ENCODE peak calls at places on chromosomes 1 and 21, in seven cellular contexts. One of them, this sample, is unnamed. For H3K4me1 and H3K9me3, the result is how much of the 10 kb centered on the place peaks cover.

GRCh38 chr1:34740161-34740875 is 14.5 kb upstream of the GJB5 start:
- DNase-seq in right lobe of liver: no peak
- DNase-seq in GM23248: peak
- DNase-seq in psoas muscle: no peak
- DNase-seq in uterus: no peak
- DNase-seq in heart right ventricle: no peak
- DNase-seq in CD8-positive, alpha-beta memory T cell: no peak
- DNase-seq in this sample: no peak

GRCh38 chr21:42375141-42375905 is 9.0 kb upstream of the TFF1 start:
- DNase-seq in right lobe of liver: no peak
- DNase-seq in GM23248: no peak
- DNase-seq in psoas muscle: no peak
- DNase-seq in uterus: no peak
- DNase-seq in heart right ventricle: no peak
- DNase-seq in CD8-positive, alpha-beta memory T cell: peak
- DNase-seq in this sample: no peak

GRCh38 chr1:118223426-118223825 is 38.4 kb upstream of the SPAG17 start:
- DNase-seq in right lobe of liver: no peak
- DNase-seq in GM23248: peak
- DNase-seq in psoas muscle: no peak
- DNase-seq in uterus: no peak
- DNase-seq in heart right ventricle: peak
- DNase-seq in CD8-positive, alpha-beta memory T cell: no peak
- DNase-seq in this sample: no peak

GRCh38 chr1:21734526-21734925 is 48.4 kb downstream of the USP48 start:
- DNase-seq in right lobe of liver: no peak
- DNase-seq in GM23248: peak
- DNase-seq in psoas muscle: no peak
- DNase-seq in uterus: no peak
- DNase-seq in heart right ventricle: no peak
- DNase-seq in CD8-positive, alpha-beta memory T cell: no peak
- DNase-seq in this sample: no peak

GRCh38 chr1:51714374-51715019 is 97.6 kb downstream of the OSBPL9 start:
- DNase-seq in right lobe of liver: no peak
- DNase-seq in GM23248: peak
- DNase-seq in psoas muscle: no peak
- DNase-seq in uterus: no peak
- DNase-seq in heart right ventricle: no peak
- DNase-seq in CD8-positive, alpha-beta memory T cell: no peak
- DNase-seq in this sample: no peak

GRCh38 chr21:16536661-16537359 is 807.0 kb downstream of the USP25 start:
- DNase-seq in right lobe of liver: no peak
- DNase-seq in GM23248: no peak
- DNase-seq in psoas muscle: no peak
- DNase-seq in uterus: no peak
- DNase-seq in heart right ventricle: no peak
- DNase-seq in CD8-positive, alpha-beta memory T cell: no peak
- DNase-seq in this sample: no peak

GRCh38 chr1:84358695-84359094 is 39.6 kb upstream of the DNASE2B start:
- DNase-seq in right lobe of liver: no peak
- DNase-seq in GM23248: no peak
- DNase-seq in psoas muscle: no peak
- DNase-seq in uterus: no peak
- DNase-seq in heart right ventricle: no peak
- DNase-seq in CD8-positive, alpha-beta memory T cell: no peak
- DNase-seq in this sample: no peak

GRCh38 chr1:66533804-66534745 is at the start of gene SGIP1:
- DNase-seq in right lobe of liver: no peak
- DNase-seq in GM23248: peak
- DNase-seq in psoas muscle: peak
- DNase-seq in uterus: peak
- DNase-seq in heart right ventricle: peak
- DNase-seq in CD8-positive, alpha-beta memory T cell: no peak
- DNase-seq in this sample: peak

GRCh38 chr1:97630968-97631367 is 289.9 kb downstream of the DPYD start:
- DNase-seq in right lobe of liver: no peak
- DNase-seq in GM23248: no peak
- DNase-seq in psoas muscle: no peak
- DNase-seq in uterus: no peak
- DNase-seq in heart right ventricle: peak
- DNase-seq in CD8-positive, alpha-beta memory T cell: no peak
- DNase-seq in this sample: no peak

GRCh38 chr1:54975709-54976108 is 4.7 kb upstream of the TMEM61 start:
- DNase-seq in right lobe of liver: peak
- DNase-seq in GM23248: no peak
- DNase-seq in psoas muscle: no peak
- DNase-seq in uterus: no peak
- DNase-seq in heart right ventricle: no peak
- DNase-seq in CD8-positive, alpha-beta memory T cell: no peak
- DNase-seq in this sample: no peak

DNA sequence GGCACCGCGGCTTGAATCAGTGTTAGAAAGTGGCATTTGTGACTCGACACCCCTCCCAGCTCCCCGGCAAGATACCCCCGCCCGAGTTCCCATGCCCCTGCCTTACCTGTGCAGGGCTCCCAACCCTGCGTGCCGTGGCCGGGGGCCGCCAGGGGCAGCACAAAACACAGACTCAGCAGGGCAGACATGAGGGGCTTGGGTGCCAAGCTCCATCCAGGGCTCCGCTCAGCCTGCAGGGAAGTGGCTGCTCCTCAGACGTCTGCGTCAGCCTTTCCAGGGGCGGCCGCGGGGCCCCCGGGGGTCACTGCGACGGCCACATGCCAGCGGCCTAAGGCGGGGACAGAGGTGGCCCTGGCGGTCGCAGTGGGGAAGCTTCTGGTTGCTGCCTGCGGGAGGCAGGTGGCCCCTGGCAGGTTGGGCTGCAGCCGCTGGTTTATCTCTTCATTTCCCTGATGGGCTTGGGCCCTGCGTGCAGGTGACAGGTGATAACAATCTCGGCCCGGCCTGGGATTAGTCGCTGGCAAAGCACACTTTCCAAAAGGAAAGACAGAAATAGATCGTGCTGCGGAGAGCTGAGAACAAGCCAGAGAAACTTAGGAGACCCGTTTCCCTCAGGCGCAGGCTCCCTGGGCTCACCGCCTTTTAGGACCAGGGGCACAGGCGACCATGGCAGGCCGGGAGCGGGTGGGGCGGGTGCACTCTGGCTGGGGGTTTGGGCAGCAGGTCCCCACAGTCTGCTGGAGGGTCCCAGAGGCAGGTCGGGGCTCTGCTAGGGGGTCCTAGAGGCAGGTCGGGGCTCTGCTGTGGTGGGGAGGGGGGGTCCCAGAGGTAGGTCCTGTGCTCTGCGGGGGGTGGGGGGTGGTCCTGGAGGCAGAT is at the start of gene TSPEAR:
- DNase-seq in right lobe of liver: no peak
- DNase-seq in GM23248: no peak
- DNase-seq in psoas muscle: no peak
- DNase-seq in uterus: peak
- DNase-seq in heart right ventricle: no peak
- DNase-seq in CD8-positive, alpha-beta memory T cell: no peak
- DNase-seq in this sample: no peak
- H3K4me1 ChIP-seq in right lobe of liver: under half
- H3K4me1 ChIP-seq in GM23248: under half
- H3K4me1 ChIP-seq in psoas muscle: under half
- H3K4me1 ChIP-seq in uterus: under half
- H3K4me1 ChIP-seq in heart right ventricle: under half
- H3K4me1 ChIP-seq in CD8-positive, alpha-beta memory T cell: under half
- H3K4me1 ChIP-seq in this sample: under half

GRCh38 chr1:4485878-4486277 is 168.5 kb upstream of the AJAP1 start:
- DNase-seq in right lobe of liver: no peak
- DNase-seq in GM23248: no peak
- DNase-seq in psoas muscle: no peak
- DNase-seq in uterus: no peak
- DNase-seq in heart right ventricle: no peak
- DNase-seq in CD8-positive, alpha-beta memory T cell: no peak
- DNase-seq in this sample: no peak

GRCh38 chr1:4483031-4483625 is 171.3 kb upstream of the AJAP1 start:
- DNase-seq in right lobe of liver: no peak
- DNase-seq in GM23248: no peak
- DNase-seq in psoas muscle: no peak
- DNase-seq in uterus: no peak
- DNase-seq in heart right ventricle: no peak
- DNase-seq in CD8-positive, alpha-beta memory T cell: no peak
- DNase-seq in this sample: no peak

GRCh38 chr1:4482526-4482925 is 171.9 kb upstream of the AJAP1 start:
- DNase-seq in right lobe of liver: no peak
- DNase-seq in GM23248: no peak
- DNase-seq in psoas muscle: no peak
- DNase-seq in uterus: no peak
- DNase-seq in heart right ventricle: no peak
- DNase-seq in CD8-positive, alpha-beta memory T cell: no peak
- DNase-seq in this sample: no peak

GRCh38 chr1:4485398-4485797 is 169.0 kb upstream of the AJAP1 start:
- DNase-seq in right lobe of liver: no peak
- DNase-seq in GM23248: no peak
- DNase-seq in psoas muscle: no peak
- DNase-seq in uterus: no peak
- DNase-seq in heart right ventricle: no peak
- DNase-seq in CD8-positive, alpha-beta memory T cell: no peak
- DNase-seq in this sample: no peak

DNA sequence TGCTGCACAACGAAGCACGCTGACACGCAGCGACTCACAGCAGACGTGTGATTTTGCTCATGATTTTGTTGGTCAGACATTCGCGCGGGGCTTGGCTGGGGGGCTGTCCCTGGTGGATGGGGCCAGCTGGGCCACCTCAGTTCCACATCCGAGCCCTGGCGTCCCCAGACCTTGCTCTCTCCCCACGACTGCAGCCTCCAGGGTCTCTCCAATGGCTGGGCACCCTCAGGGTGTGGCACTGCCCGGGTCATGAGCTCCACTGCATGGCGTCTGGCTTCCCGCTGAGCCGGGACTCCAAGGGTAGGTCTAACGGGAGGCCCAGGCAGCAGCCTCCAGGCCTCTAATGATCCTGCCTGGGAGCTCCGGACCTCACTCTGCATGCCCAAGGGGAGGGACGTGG is 173.0 kb upstream of the AJAP1 start:
- DNase-seq in right lobe of liver: no peak
- DNase-seq in GM23248: no peak
- DNase-seq in psoas muscle: no peak
- DNase-seq in uterus: no peak
- DNase-seq in heart right ventricle: no peak
- DNase-seq in CD8-positive, alpha-beta memory T cell: no peak
- DNase-seq in this sample: no peak
- H3K9me3 ChIP-seq in right lobe of liver: under half
- H3K9me3 ChIP-seq in GM23248: under half
- H3K9me3 ChIP-seq in psoas muscle: under half
- H3K9me3 ChIP-seq in uterus: under half
- H3K9me3 ChIP-seq in heart right ventricle: under half
- H3K9me3 ChIP-seq in CD8-positive, alpha-beta memory T cell: under half
- H3K9me3 ChIP-seq in this sample: under half

GRCh38 chr21:34971656-34972055 is 77.4 kb downstream of the RUNX1 start:
- DNase-seq in right lobe of liver: no peak
- DNase-seq in GM23248: no peak
- DNase-seq in psoas muscle: no peak
- DNase-seq in uterus: no peak
- DNase-seq in heart right ventricle: no peak
- DNase-seq in CD8-positive, alpha-beta memory T cell: no peak
- DNase-seq in this sample: no peak

GRCh38 chr21:34973685-34974084 is 75.4 kb downstream of the RUNX1 start:
- DNase-seq in right lobe of liver: no peak
- DNase-seq in GM23248: no peak
- DNase-seq in psoas muscle: no peak
- DNase-seq in uterus: no peak
- DNase-seq in heart right ventricle: no peak
- DNase-seq in CD8-positive, alpha-beta memory T cell: no peak
- DNase-seq in this sample: no peak

GRCh38 chr21:34970566-34970965 is 78.5 kb downstream of the RUNX1 start:
- DNase-seq in right lobe of liver: no peak
- DNase-seq in GM23248: no peak
- DNase-seq in psoas muscle: no peak
- DNase-seq in uterus: no peak
- DNase-seq in heart right ventricle: no peak
- DNase-seq in CD8-positive, alpha-beta memory T cell: no peak
- DNase-seq in this sample: no peak

GRCh38 chr21:34977333-34977732 is 71.8 kb downstream of the RUNX1 start:
- DNase-seq in right lobe of liver: no peak
- DNase-seq in GM23248: no peak
- DNase-seq in psoas muscle: no peak
- DNase-seq in uterus: no peak
- DNase-seq in heart right ventricle: no peak
- DNase-seq in CD8-positive, alpha-beta memory T cell: no peak
- DNase-seq in this sample: no peak

DNA sequence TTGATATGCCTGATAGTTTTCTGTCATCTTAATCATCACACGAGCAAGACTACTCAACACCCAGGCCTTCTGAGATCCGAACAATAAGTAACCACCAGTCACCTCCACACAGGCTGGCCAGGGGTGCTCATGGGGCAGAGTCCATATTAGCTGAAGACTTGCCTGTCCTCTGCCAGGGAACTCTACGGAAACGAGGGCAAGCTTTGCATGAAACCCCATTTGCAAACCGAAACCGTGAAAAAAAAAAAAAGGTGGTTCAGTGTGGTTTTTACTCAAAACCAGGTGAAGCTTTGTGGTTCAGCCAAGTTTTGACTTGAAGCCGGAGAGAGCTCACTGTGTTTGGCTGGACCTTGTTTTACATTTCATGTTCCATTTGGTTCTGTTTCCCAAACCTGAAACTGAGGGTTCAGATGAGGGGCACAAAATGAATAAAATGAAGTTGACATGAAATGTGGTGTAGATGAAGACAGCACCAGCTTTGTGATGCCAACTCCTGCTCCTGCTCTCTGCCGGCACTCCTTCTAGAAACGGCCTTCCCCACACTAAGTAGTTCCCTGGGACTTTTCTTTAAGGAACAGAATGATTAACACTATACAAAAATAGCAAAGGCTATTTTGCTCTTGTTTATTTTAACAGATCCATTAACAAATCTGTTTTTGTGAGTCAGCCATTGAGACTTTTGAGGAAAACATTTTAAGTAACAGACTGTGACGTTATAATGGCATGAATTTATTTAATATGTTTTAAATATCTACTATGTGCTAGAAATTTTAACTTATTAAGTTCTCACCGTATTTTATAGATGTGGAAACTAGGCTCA is 74.7 kb downstream of the RUNX1 start:
- DNase-seq in right lobe of liver: peak
- DNase-seq in GM23248: no peak
- DNase-seq in psoas muscle: no peak
- DNase-seq in uterus: no peak
- DNase-seq in heart right ventricle: no peak
- DNase-seq in CD8-positive, alpha-beta memory T cell: peak
- DNase-seq in this sample: no peak
- H3K4me1 ChIP-seq in right lobe of liver: under half
- H3K4me1 ChIP-seq in GM23248: under half
- H3K4me1 ChIP-seq in psoas muscle: under half
- H3K4me1 ChIP-seq in uterus: under half
- H3K4me1 ChIP-seq in heart right ventricle: under half
- H3K4me1 ChIP-seq in CD8-positive, alpha-beta memory T cell: half or more
- H3K4me1 ChIP-seq in this sample: under half

DNA sequence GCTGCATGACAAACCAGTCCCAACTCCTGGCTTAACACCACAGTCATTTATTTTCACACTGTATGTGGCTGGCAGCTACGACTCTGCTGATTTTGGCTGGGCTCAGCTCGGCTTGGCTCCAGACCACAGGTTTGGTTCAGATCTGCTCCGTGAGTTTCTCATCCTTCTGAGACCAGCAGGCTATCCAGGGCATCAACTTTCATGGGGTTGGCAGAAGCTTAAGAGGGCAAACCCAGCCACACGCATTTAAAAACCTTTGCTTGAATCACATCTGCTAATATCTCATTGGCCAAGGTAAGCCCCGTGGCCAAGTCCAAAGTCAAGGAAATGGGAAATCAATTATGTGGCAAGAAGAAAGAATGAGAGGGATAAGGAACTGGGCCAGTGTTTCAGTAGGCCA is 574.2 kb downstream of the MATN1 start:
- DNase-seq in right lobe of liver: no peak
- DNase-seq in GM23248: no peak
- DNase-seq in psoas muscle: no peak
- DNase-seq in uterus: no peak
- DNase-seq in heart right ventricle: no peak
- DNase-seq in CD8-positive, alpha-beta memory T cell: no peak
- DNase-seq in this sample: no peak
- H3K9me3 ChIP-seq in right lobe of liver: under half
- H3K9me3 ChIP-seq in GM23248: under half
- H3K9me3 ChIP-seq in psoas muscle: under half
- H3K9me3 ChIP-seq in uterus: under half
- H3K9me3 ChIP-seq in heart right ventricle: under half
- H3K9me3 ChIP-seq in CD8-positive, alpha-beta memory T cell: under half
- H3K9me3 ChIP-seq in this sample: under half

This sample was measured in adipocyte.